ENCODE peak calls at places on chromosomes 11 and 22, in five cellular contexts. N is neuronal stem cell, E is IMR-90, S is H1, M is H9. L is an unnamed sample.

GRCh38 chr11:65132238-65132987 is 1.9 kb downstream of the SYVN1 start:
- DNase-seq in N (no peak), E (no peak), S (no peak), M (no peak), L (no peak)

GRCh38 chr11:10451399-10452116 is 3.5 kb upstream of the AMPD3 start:
- DNase-seq in N (no peak), E (no peak), S (no peak), M (no peak), L (no peak)

GRCh38 chr11:75195164-75195962 is 44.5 kb downstream of the SLCO2B1 start:
- DNase-seq in N (no peak), E (no peak), S (no peak), M (no peak), L (no peak)

GRCh38 chr22:22709719-22710445 is 65.5 kb downstream of the GGTLC2 start:
- DNase-seq in N (no peak), E (no peak), S (no peak), M (peak), L (no peak)

GRCh38 chr11:48148749-48149148 is 67.9 kb upstream of the OR4B1 start:
- DNase-seq in N (no peak), E (no peak), S (no peak), M (no peak), L (no peak)

GRCh38 chr22:44448271-44448780 is 49.7 kb downstream of the RTL6 start:
- DNase-seq in N (no peak), E (peak), S (no peak), M (no peak), L (peak)

GRCh38 chr11:110907629-110908028 is 195.4 kb upstream of the ARHGAP20 start:
- DNase-seq in N (no peak), E (peak), S (no peak), M (no peak), L (peak)

GRCh38 chr11:64868904-64869570 is 9.4 kb downstream of the EHD1 start:
- DNase-seq in N (no peak), E (peak), S (no peak), M (no peak), L (peak)

GRCh38 chr11:88183233-88183632 is 8.0 kb upstream of the RAB38 start:
- DNase-seq in N (no peak), E (no peak), S (no peak), M (no peak), L (no peak)

GRCh38 chr11:72657356-72657755 is 16.9 kb downstream of the PDE2A start:
- DNase-seq in N (no peak), E (no peak), S (no peak), M (no peak), L (no peak)

GRCh38 chr11:13328276-13328675 is 50.7 kb downstream of the BMAL1 start:
- DNase-seq in N (no peak), E (no peak), S (no peak), M (no peak), L (no peak)

GRCh38 chr11:24324211-24324610 is 172.6 kb upstream of the LUZP2 start:
- DNase-seq in N (no peak), E (peak), S (no peak), M (no peak), L (peak)

GRCh38 chr22:46408568-46409506 is 73.3 kb downstream of the TRMU start:
- DNase-seq in N (no peak), E (no peak), S (no peak), M (no peak), L (no peak)

GRCh38 chr22:42425989-42426355 is 6.2 kb downstream of the NFAM1 start:
- DNase-seq in N (no peak), E (no peak), S (no peak), M (no peak), L (no peak)

GRCh38 chr11:59818572-59818971 is 8.0 kb upstream of the MRPL16 start:
- DNase-seq in N (no peak), E (no peak), S (no peak), M (no peak), L (no peak)

GRCh38 chr11:126544311-126545056 is 189.0 kb downstream of the ST3GAL4 start:
- DNase-seq in N (peak), E (peak), S (no peak), M (peak), L (no peak)

GRCh38 chr11:6022954-6023353 is 7.6 kb downstream of the OR56A1 start:
- DNase-seq in N (peak), E (peak), S (no peak), M (no peak), L (peak)

GRCh38 chr11:28049338-28050216 is 58.4 kb downstream of the KIF18A start:
- DNase-seq in N (no peak), E (peak), S (no peak), M (no peak), L (peak)

GRCh38 chr22:19869497-19870152 is 15.0 kb upstream of the GNB1L start:
- DNase-seq in N (no peak), E (no peak), S (no peak), M (no peak), L (no peak)

GRCh38 chr11:12932485-12932884 is 76.6 kb upstream of the RASSF10 start:
- DNase-seq in N (no peak), E (no peak), S (no peak), M (no peak), L (no peak)

GRCh38 chr22:50089231-50090140 is at the start of gene MOV10L1:
- DNase-seq in N (no peak), E (no peak), S (no peak), M (peak), L (no peak)

GRCh38 chr11:81197396-81197795 is 1536.3 kb downstream of the FAM181B start:
- DNase-seq in N (no peak), E (no peak), S (no peak), M (peak), L (no peak)

GRCh38 chr11:46529928-46530574 is 63.8 kb downstream of the AMBRA1 start:
- DNase-seq in N (no peak), E (no peak), S (no peak), M (no peak), L (no peak)

GRCh38 chr11:128903248-128904041 is 12.3 kb downstream of the KCNJ5 start:
- DNase-seq in N (no peak), E (peak), S (no peak), M (peak), L (no peak)

GRCh38 chr11:7655253-7656217 is 17.8 kb downstream of the CYB5R2 start:
- DNase-seq in N (no peak), E (no peak), S (no peak), M (no peak), L (no peak)

GRCh38 chr11:16397355-16397754 is 41.0 kb upstream of the SOX6 start:
- DNase-seq in N (no peak), E (no peak), S (no peak), M (no peak), L (no peak)

GRCh38 chr11:40166892-40167291 is 1292.6 kb downstream of the LRRC4C start:
- DNase-seq in N (no peak), E (no peak), S (no peak), M (no peak), L (peak)

GRCh38 chr11:72413914-72414628 is 20.3 kb downstream of the CLPB start:
- DNase-seq in N (peak), E (peak), S (no peak), M (peak), L (peak)

GRCh38 chr11:110979696-110980095 is 265.8 kb upstream of the POU2AF2 start:
- DNase-seq in N (no peak), E (peak), S (no peak), M (no peak), L (no peak)

GRCh38 chr22:38871360-38872171 is 450 bp downstream of the CBX6 start:
- DNase-seq in N (no peak), E (no peak), S (no peak), M (no peak), L (peak)

GRCh38 chr11:34495724-34496377 is 17.7 kb downstream of the ELF5 start:
- DNase-seq in N (no peak), E (no peak), S (no peak), M (no peak), L (no peak)

GRCh38 chr11:57751676-57752253 is at the start of gene BTBD18:
- DNase-seq in N (no peak), E (peak), S (no peak), M (peak), L (peak)

GRCh38 chr11:78201096-78201495 is 12.4 kb downstream of the USP35 start:
- DNase-seq in N (no peak), E (no peak), S (no peak), M (no peak), L (no peak)

DNA sequence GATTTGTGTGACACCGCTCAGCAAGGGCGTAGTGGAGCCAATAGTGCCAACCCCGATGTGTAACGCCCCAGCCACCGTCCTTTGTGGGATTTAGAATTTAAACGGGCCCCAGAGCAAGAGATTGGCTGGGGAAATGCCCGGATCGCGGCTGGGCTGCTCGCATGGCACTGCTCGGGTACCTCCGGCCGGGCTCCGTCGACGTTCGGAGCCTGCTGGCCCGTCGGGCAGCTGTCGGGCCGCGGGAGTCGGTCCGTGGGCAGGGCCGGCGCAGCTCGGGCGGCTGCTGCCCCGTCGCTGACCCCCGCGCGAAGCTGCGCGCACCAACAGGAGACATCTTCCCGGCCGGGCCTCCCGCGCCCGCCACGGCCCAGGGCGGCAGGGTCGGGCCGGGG is 1.4 kb upstream of the KDM2A start:
- DNase-seq in N (no peak), E (no peak), S (no peak), M (peak), L (no peak)
- H2BK15ac ChIP-seq in N (peak), E (no peak), S (no peak), M (no peak), L (peak)

DNA sequence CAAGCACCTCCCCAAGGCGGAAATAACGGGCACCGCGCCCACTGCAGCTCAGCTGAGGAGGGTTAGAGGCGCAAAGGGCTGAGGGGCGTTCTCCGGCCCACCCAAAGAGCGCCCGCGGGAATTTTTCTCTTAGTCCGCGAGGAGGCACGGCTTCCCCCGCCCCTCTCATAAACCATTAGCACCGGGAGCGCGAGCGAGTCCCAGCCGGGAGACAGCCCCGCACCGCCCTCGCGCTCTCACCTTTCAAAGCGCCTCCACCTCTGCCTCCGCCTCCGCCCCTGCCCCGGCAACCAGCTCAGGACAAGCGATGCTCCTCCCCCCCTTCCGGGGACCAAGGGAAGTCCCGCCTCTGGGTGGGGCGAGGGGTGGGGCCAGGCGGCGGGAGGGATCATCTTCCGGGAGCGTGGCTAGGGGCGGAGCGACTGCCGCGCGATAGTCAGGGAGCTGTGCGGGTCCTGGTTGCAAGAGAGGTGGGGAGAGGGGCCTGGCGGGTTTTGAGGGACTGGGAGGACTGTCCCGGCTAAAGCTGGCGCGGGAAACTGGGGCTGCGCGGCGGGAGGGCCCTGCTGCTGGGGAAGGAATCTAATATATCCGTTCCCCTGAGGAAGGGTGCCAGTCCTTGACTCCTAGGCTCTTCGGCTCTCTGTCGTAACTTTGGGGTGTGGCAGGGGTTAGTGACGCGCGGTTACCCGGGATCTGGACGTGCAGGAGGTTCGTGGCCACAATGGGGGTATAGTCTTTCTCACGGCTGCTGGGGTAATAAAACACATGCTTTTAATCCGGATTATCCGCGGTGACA is at the start of the genes CCDC82 and JRKL:
- DNase-seq in N (peak), E (peak), S (peak), M (peak), L (peak)
- H3K14ac ChIP-seq in N (no peak), E (peak), S (no peak), M (peak), L (peak)

GRCh38 chr11:89487016-89487415 is 4.2 kb downstream of the NOX4 start:
- DNase-seq in N (no peak), E (peak), S (no peak), M (no peak), L (no peak)
- H2BK15ac ChIP-seq in N (no peak), E (no peak), S (no peak), M (no peak), L (no peak)

GRCh38 chr11:115717215-115717584 is 213.0 kb upstream of the CADM1 start:
- DNase-seq in N (no peak), E (peak), S (no peak), M (no peak), L (peak)
- H3K14ac ChIP-seq in N (peak), E (no peak), S (no peak), M (no peak), L (no peak)

DNA sequence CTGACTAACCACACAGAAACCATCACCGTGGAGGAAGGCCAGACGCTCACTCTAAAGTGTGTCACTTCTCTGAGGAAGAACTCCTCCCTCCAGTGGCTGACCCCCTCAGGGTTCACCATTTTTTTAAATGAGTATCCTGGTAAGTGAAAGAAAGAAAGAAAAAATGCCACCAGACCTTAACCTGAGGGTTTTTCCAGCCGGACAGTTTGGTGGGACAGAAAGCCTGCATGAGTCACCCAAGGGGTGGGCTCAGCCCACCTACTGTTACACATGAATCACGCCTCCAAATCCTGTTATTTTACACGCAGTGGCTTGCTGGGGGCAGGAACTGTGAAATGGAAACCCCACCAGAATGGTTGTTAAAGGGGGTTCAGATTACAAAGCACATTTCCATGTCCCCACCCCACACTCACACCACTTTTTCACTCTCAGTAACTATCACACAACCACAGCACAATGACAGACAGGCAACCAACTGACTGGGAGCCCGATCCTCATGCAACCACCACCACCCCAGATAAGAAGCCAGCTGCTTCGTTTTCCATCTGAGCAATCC is 11.9 kb downstream of the CRTAM start:
- DNase-seq in N (no peak), E (peak), S (no peak), M (peak), L (peak)
- H2BK15ac ChIP-seq in N (no peak), E (peak), S (no peak), M (no peak), L (no peak)

DNA sequence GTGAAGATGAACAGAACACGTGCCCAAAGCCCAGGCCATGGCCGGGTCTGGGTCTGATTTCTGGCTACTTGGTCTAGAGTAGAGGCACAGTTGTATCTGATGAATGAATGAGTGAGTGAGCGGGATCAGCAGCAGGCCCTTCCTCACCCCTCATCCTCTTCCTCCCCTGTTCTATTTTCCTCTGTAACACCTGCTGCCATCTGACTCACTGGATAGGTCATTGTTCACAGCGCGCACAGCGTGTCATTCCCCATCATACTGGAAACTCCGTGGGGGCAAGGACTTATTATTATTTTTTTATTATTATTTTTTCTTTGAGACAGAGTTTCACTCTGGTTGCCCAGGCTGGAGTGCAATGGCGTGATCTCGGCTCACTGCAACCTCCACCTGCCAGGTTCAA is 13.9 kb downstream of the NCF4 start:
- DNase-seq in N (no peak), E (no peak), S (no peak), M (no peak), L (no peak)
- H3K14ac ChIP-seq in N (no peak), E (no peak), S (no peak), M (no peak), L (no peak)

DNA sequence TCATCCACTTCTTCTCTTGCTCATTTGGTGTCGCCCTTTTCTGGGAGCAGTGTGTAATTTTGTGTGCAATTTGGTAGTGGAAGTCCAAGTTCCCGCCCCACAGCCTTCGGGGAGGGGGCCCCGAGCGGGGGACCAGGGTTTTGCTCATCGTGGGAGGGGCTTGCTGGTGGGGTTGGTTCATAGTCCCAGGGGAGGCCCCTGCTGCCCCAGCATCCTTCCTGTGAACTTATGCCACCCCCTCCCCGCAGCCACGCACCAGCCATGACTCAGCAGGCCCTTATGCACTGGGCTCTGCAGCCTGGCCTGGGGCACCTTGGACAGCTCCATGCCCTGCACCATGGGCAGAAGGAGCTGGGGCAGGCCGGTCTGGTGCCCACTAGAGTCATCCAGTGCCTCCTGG is 1183.6 kb downstream of the BRD1 start:
- DNase-seq in N (no peak), E (no peak), S (no peak), M (no peak), L (no peak)
- H2BK15ac ChIP-seq in N (no peak), E (no peak), S (no peak), M (no peak), L (no peak)

GRCh38 chr11:134800826-134801225 is 388.8 kb upstream of the B3GAT1 start:
- DNase-seq in N (no peak), E (no peak), S (no peak), M (no peak), L (no peak)
- H3K14ac ChIP-seq in N (no peak), E (no peak), S (no peak), M (no peak), L (no peak)

GRCh38 chr11:91703042-91703441 is 521.6 kb upstream of the FAT3 start:
- DNase-seq in N (no peak), E (no peak), S (no peak), M (no peak), L (no peak)

GRCh38 chr11:91700854-91701253 is 523.8 kb upstream of the FAT3 start:
- DNase-seq in N (no peak), E (no peak), S (no peak), M (no peak), L (no peak)
- H2BK15ac ChIP-seq in N (no peak), E (no peak), S (no peak), M (no peak), L (no peak)

L was measured in mesenchymal stem cell.